ENCODE peak calls at places on chromosomes 16 and 17, in five cellular contexts. One of them, this sample, is unnamed.

GRCh38 chr16:82010649-82011048 is 621 bp downstream of the SDR42E1 start:
- DNase-seq in GM20000: no peak
- DNase-seq in kidney epithelial cell: no peak
- DNase-seq in A549: no peak
- DNase-seq in glutamatergic neuron: no peak
- DNase-seq in this sample: no peak

GRCh38 chr17:64176556-64176955 is 46.6 kb upstream of the ERN1 start:
- DNase-seq in kidney epithelial cell: no peak
- DNase-seq in GM20000: no peak
- DNase-seq in glutamatergic neuron: no peak
- DNase-seq in A549: no peak
- DNase-seq in this sample: no peak

GRCh38 chr16:87086156-87086555 is 231.0 kb downstream of the C16orf95 start:
- DNase-seq in kidney epithelial cell: no peak
- DNase-seq in GM20000: no peak
- DNase-seq in A549: no peak
- DNase-seq in glutamatergic neuron: no peak
- DNase-seq in this sample: peak

GRCh38 chr17:17711708-17712141 is 30.5 kb downstream of the RAI1 start:
- DNase-seq in glutamatergic neuron: no peak
- DNase-seq in kidney epithelial cell: no peak
- DNase-seq in GM20000: no peak
- DNase-seq in A549: no peak
- DNase-seq in this sample: no peak

GRCh38 chr16:50617630-50618184 is 63.4 kb downstream of the SNX20 start:
- DNase-seq in A549: no peak
- DNase-seq in GM20000: no peak
- DNase-seq in glutamatergic neuron: no peak
- DNase-seq in kidney epithelial cell: no peak
- DNase-seq in this sample: no peak

GRCh38 chr16:10664720-10665126 is 30.0 kb downstream of the TEKT5 start:
- DNase-seq in glutamatergic neuron: no peak
- DNase-seq in GM20000: no peak
- DNase-seq in kidney epithelial cell: no peak
- DNase-seq in A549: no peak
- DNase-seq in this sample: no peak

GRCh38 chr17:51398647-51399046 is 138.3 kb downstream of the UTP18 start:
- DNase-seq in GM20000: no peak
- DNase-seq in A549: no peak
- DNase-seq in glutamatergic neuron: no peak
- DNase-seq in kidney epithelial cell: no peak
- DNase-seq in this sample: no peak

GRCh38 chr17:29133146-29133713 is 47.0 kb downstream of the MYO18A start:
- DNase-seq in kidney epithelial cell: no peak
- DNase-seq in A549: peak
- DNase-seq in glutamatergic neuron: peak
- DNase-seq in GM20000: no peak
- DNase-seq in this sample: peak

GRCh38 chr17:79388556-79389295 is 222.1 kb downstream of the RBFOX3 start:
- DNase-seq in glutamatergic neuron: peak
- DNase-seq in kidney epithelial cell: no peak
- DNase-seq in A549: peak
- DNase-seq in GM20000: peak
- DNase-seq in this sample: peak

GRCh38 chr16:58339452-58339938 is 44.7 kb upstream of the PRSS54 start:
- DNase-seq in kidney epithelial cell: no peak
- DNase-seq in GM20000: no peak
- DNase-seq in glutamatergic neuron: no peak
- DNase-seq in A549: peak
- DNase-seq in this sample: peak

GRCh38 chr16:58333937-58334336 is 39.1 kb upstream of the PRSS54 start:
- DNase-seq in kidney epithelial cell: no peak
- DNase-seq in GM20000: no peak
- DNase-seq in A549: no peak
- DNase-seq in glutamatergic neuron: no peak
- DNase-seq in this sample: no peak

GRCh38 chr16:58337090-58337444 is 42.2 kb upstream of the PRSS54 start:
- DNase-seq in kidney epithelial cell: no peak
- DNase-seq in GM20000: no peak
- DNase-seq in glutamatergic neuron: no peak
- DNase-seq in A549: no peak
- DNase-seq in this sample: no peak

GRCh38 chr16:58338205-58338604 is 43.4 kb upstream of the PRSS54 start:
- DNase-seq in GM20000: no peak
- DNase-seq in kidney epithelial cell: no peak
- DNase-seq in A549: no peak
- DNase-seq in glutamatergic neuron: no peak
- DNase-seq in this sample: no peak

DNA sequence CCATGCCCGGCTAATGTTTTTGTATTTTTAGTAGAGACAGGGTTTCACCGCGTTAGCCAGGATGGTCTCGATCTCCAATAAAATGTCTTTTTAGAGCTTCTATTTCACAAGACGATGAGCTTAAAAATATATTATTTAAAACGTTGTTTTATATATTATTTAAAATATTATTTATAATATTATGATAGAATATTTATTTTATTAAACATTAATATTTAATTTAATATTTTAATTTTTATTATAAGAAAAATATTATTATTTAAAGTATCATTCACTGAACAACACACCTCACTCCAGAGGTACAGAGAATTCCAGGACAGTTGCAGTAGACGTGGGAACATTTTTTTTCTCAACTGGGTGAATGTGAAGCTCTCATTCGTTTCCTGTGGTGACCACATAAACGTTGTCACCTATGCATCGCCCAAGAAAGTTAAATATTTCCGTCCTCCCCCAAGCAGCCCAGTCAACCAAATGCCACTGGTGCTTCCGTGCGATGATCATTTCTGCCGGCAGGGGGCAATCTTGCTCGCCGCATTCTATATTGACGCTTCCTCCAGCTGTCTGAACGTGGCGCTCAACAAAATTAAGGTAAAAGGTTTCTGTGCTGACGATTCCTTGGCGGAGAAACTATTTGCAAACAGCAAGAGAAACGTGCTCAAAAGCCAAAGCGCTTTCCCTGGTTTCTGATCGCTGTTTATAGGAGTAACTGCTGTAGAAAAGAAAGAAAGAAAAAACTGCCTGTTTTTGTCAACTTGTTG is 41.7 kb upstream of the PRSS54 start:
- DNase-seq in kidney epithelial cell: peak
- DNase-seq in GM20000: peak
- DNase-seq in glutamatergic neuron: peak
- DNase-seq in A549: peak
- DNase-seq in this sample: peak
- TF ChIP-seq CTCF in kidney epithelial cell: peak
- TF ChIP-seq CTCF in GM20000: peak
- TF ChIP-seq CTCF in glutamatergic neuron: peak
- TF ChIP-seq CTCF in A549: peak
- TF ChIP-seq CTCF in this sample: peak

DNA sequence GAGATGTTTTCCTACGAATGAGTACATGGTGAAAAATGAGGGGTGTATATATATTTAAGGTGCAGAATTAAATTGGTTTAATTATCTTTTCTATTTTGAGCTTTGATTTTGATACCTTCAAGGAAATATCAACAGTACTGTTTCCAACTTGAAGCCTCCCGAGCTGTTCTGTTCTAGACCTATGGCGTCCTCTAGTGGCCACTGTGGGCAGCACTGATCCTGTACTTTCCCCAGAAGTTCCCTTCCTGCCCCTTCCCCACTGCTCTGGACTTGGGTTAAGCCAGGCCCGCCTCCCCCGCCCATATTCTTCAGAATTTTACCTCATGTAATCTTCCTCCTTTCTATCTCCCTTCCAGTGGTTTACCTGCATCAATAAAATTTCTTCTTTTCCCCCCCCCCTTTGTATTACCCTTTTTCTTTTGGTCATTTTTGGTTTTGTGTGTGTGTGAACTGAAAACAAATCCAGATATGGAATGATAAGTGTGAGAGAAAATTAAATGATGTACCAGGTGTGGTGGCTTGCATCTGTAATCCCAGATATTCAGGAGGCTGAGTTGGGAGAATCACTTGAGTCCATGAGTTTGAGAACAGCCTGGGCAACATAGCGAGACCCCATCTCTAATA is 1643.5 kb downstream of the TP53TG3F start:
- DNase-seq in A549: no peak
- DNase-seq in GM20000: no peak
- DNase-seq in glutamatergic neuron: no peak
- DNase-seq in kidney epithelial cell: no peak
- DNase-seq in this sample: no peak
- TF ChIP-seq CTCF in A549: no peak
- TF ChIP-seq CTCF in GM20000: no peak
- TF ChIP-seq CTCF in glutamatergic neuron: no peak
- TF ChIP-seq CTCF in kidney epithelial cell: no peak
- TF ChIP-seq CTCF in this sample: peak

DNA sequence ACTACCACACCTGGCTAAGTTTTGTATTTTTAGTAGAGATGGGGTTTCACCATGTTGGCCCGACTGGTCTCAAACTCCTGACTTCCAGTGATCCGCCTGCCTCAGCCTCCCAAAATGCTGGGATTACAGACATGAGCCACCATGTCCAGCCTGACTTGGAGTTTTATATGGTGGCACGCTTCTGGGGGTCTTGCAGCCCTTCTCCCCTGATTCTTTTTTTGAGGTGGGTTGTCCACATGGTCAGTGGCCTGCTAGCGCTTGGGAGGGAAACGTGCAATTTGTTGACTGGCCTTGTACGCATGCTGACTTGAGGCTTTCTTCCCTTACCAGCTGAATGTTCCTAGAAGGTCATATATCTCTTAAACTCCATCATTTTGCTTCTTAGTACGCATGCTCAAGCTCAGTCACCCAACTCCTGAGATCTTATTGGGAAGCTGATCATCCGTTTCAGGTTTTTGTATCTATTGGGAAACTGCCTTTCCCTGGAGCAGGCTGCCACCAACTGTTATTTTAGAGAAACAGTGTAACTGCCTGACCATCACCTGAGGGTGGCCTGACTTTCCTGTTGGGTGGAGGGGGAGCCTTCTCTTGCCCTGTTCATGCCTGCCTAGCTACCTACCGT is 13.7 kb upstream of the LDHD start:
- DNase-seq in kidney epithelial cell: no peak
- DNase-seq in A549: no peak
- DNase-seq in glutamatergic neuron: no peak
- DNase-seq in GM20000: no peak
- DNase-seq in this sample: no peak
- TF ChIP-seq CTCF in kidney epithelial cell: no peak
- TF ChIP-seq CTCF in A549: peak
- TF ChIP-seq CTCF in glutamatergic neuron: no peak
- TF ChIP-seq CTCF in GM20000: no peak
- TF ChIP-seq CTCF in this sample: peak

GRCh38 chr16:78122774-78123315 is 23.4 kb downstream of the WWOX start:
- DNase-seq in GM20000: peak
- DNase-seq in kidney epithelial cell: no peak
- DNase-seq in glutamatergic neuron: no peak
- DNase-seq in A549: peak
- DNase-seq in this sample: peak
- TF ChIP-seq CTCF in GM20000: no peak
- TF ChIP-seq CTCF in kidney epithelial cell: peak
- TF ChIP-seq CTCF in glutamatergic neuron: peak
- TF ChIP-seq CTCF in A549: peak
- TF ChIP-seq CTCF in this sample: no peak

GRCh38 chr17:70636517-70637133 is 467.3 kb downstream of the KCNJ2 start:
- DNase-seq in GM20000: peak
- DNase-seq in glutamatergic neuron: no peak
- DNase-seq in kidney epithelial cell: no peak
- DNase-seq in A549: peak
- DNase-seq in this sample: peak
- TF ChIP-seq CTCF in GM20000: peak
- TF ChIP-seq CTCF in glutamatergic neuron: peak
- TF ChIP-seq CTCF in kidney epithelial cell: peak
- TF ChIP-seq CTCF in A549: peak
- TF ChIP-seq CTCF in this sample: peak

GRCh38 chr17:8753976-8754440 is 4.3 kb downstream of the SPDYE4 start:
- DNase-seq in kidney epithelial cell: no peak
- DNase-seq in GM20000: peak
- DNase-seq in glutamatergic neuron: no peak
- DNase-seq in A549: peak
- DNase-seq in this sample: peak
- TF ChIP-seq CTCF in kidney epithelial cell: peak
- TF ChIP-seq CTCF in GM20000: no peak
- TF ChIP-seq CTCF in glutamatergic neuron: peak
- TF ChIP-seq CTCF in A549: peak
- TF ChIP-seq CTCF in this sample: peak

GRCh38 chr16:67257486-67258159 is 8.8 kb downstream of the SLC9A5 start:
- DNase-seq in A549: no peak
- DNase-seq in glutamatergic neuron: no peak
- DNase-seq in GM20000: no peak
- DNase-seq in kidney epithelial cell: no peak
- DNase-seq in this sample: no peak

GRCh38 chr16:67259705-67260104 is 10.9 kb downstream of the SLC9A5 start:
- DNase-seq in GM20000: no peak
- DNase-seq in kidney epithelial cell: no peak
- DNase-seq in glutamatergic neuron: no peak
- DNase-seq in A549: no peak
- DNase-seq in this sample: no peak

GRCh38 chr16:67258160-67258835 is 9.5 kb downstream of the SLC9A5 start:
- DNase-seq in GM20000: no peak
- DNase-seq in kidney epithelial cell: no peak
- DNase-seq in A549: no peak
- DNase-seq in glutamatergic neuron: no peak
- DNase-seq in this sample: no peak

GRCh38 chr16:67263201-67263600 is 14.4 kb downstream of the SLC9A5 start:
- DNase-seq in glutamatergic neuron: no peak
- DNase-seq in kidney epithelial cell: no peak
- DNase-seq in A549: no peak
- DNase-seq in GM20000: no peak
- DNase-seq in this sample: no peak

GRCh38 chr16:67260426-67261063 is 11.8 kb downstream of the SLC9A5 start:
- DNase-seq in glutamatergic neuron: no peak
- DNase-seq in GM20000: peak
- DNase-seq in kidney epithelial cell: no peak
- DNase-seq in A549: no peak
- DNase-seq in this sample: peak
- TF ChIP-seq CTCF in glutamatergic neuron: no peak
- TF ChIP-seq CTCF in GM20000: peak
- TF ChIP-seq CTCF in kidney epithelial cell: peak
- TF ChIP-seq CTCF in A549: peak
- TF ChIP-seq CTCF in this sample: peak

This sample was measured in astrocyte of the spinal cord.